ENCODE peak calls at places on chromosomes 13 and 19, in seven cellular contexts. C, X, Q, H, G, Y and S are unnamed samples.

GRCh38 chr19:5691205-5691929 is 1.3 kb downstream of the RPL36 start:
- DNase-seq in C (peak; percentile 33), X (peak; percentile 66), Q (peak; percentile 63), H (peak; percentile 66), G (peak; percentile 84), Y (peak; percentile 77), S (peak; percentile 63)

GRCh38 chr19:49136771-49137171 is 17.4 kb downstream of the PPFIA3 start:
- DNase-seq in C (no peak), X (peak; percentile 53), Q (no peak), H (no peak), G (no peak), Y (no peak), S (no peak)

GRCh38 chr13:27264181-27264580 is 6.4 kb upstream of the RASL11A start:
- DNase-seq in C (no peak), X (no peak), Q (no peak), H (no peak), G (peak; percentile 51), Y (no peak), S (no peak)

GRCh38 chr13:103671547-103671946 is 605.3 kb upstream of the SLC10A2 start:
- DNase-seq in C (no peak), X (no peak), Q (no peak), H (no peak), G (no peak), Y (no peak), S (no peak)

GRCh38 chr19:33291623-33292534 is 10.5 kb downstream of the CEBPA start:
- DNase-seq in C (no peak), X (no peak), Q (no peak), H (peak; percentile 36), G (no peak), Y (no peak), S (no peak)

GRCh38 chr13:83272076-83272475 is 610.2 kb downstream of the SLITRK1 start:
- DNase-seq in C (no peak), X (no peak), Q (no peak), H (no peak), G (no peak), Y (no peak), S (no peak)

GRCh38 chr19:14113762-14114414 is 3.7 kb downstream of the PRKACA start:
- DNase-seq in C (no peak), X (no peak), Q (peak; percentile 84), H (peak; percentile 81), G (peak; percentile 64), Y (no peak), S (peak; percentile 42)

GRCh38 chr13:26011996-26012688 is 39.7 kb downstream of the SHISA2 start:
- DNase-seq in C (no peak), X (no peak), Q (no peak), H (no peak), G (no peak), Y (no peak), S (no peak)

GRCh38 chr19:15292847-15293582 is 39.3 kb downstream of the BRD4 start:
- DNase-seq in C (no peak), X (no peak), Q (no peak), H (no peak), G (no peak), Y (no peak), S (peak; percentile 23)

GRCh38 chr13:48576448-48576993 is 43.6 kb upstream of the RCBTB2 start:
- DNase-seq in C (no peak), X (no peak), Q (no peak), H (no peak), G (no peak), Y (no peak), S (no peak)

GRCh38 chr13:101487046-101487830 is 34.8 kb downstream of the ITGBL1 start:
- DNase-seq in C (no peak), X (no peak), Q (no peak), H (no peak), G (no peak), Y (no peak), S (no peak)

GRCh38 chr13:23855360-23855759 is 33.8 kb downstream of the MIPEP start:
- DNase-seq in C (no peak), X (no peak), Q (no peak), H (no peak), G (no peak), Y (no peak), S (no peak)

GRCh38 chr13:48110132-48110868 is 15.4 kb upstream of the MED4 start:
- DNase-seq in C (no peak), X (no peak), Q (no peak), H (no peak), G (no peak), Y (no peak), S (no peak)

GRCh38 chr19:33302175-33302973 is at the start of gene CEBPA:
- DNase-seq in C (peak; percentile 46), X (peak; percentile 90), Q (peak; percentile 89), H (peak; percentile 89), G (peak; percentile 54), Y (peak; percentile 87), S (peak; percentile 83)

GRCh38 chr19:49315111-49315510 is 9.9 kb downstream of the SLC6A16 start:
- DNase-seq in C (no peak), X (no peak), Q (no peak), H (no peak), G (no peak), Y (no peak), S (no peak)

GRCh38 chr19:13260883-13261653 is 110.9 kb downstream of the IER2 start:
- DNase-seq in C (peak; percentile 8), X (peak; percentile 33), Q (peak; percentile 51), H (no peak), G (peak; percentile 33), Y (no peak), S (peak; percentile 36)

GRCh38 chr13:111360452-111360851 is 40.0 kb downstream of the TEX29 start:
- DNase-seq in C (no peak), X (peak; percentile 4), Q (no peak), H (no peak), G (no peak), Y (no peak), S (no peak)

GRCh38 chr19:29267701-29268100 is 54.8 kb upstream of the UQCRFS1 start:
- DNase-seq in C (no peak), X (no peak), Q (no peak), H (no peak), G (no peak), Y (no peak), S (no peak)

GRCh38 chr19:58170860-58171259 is 12.0 kb upstream of the ZNF274 start:
- DNase-seq in C (no peak), X (no peak), Q (no peak), H (no peak), G (no peak), Y (no peak), S (no peak)

GRCh38 chr19:1411255-1412191 is 4.1 kb downstream of the DAZAP1 start:
- DNase-seq in C (no peak), X (no peak), Q (no peak), H (no peak), G (peak; percentile 83), Y (no peak), S (peak; percentile 64)
- H3K4me1 ChIP-seq in C (peaks cover 56% of the 10 kb centered on the region), X (peaks cover 84% of the 10 kb centered on the region), Q (peaks cover 40% of the 10 kb centered on the region), H (peaks cover 64% of the 10 kb centered on the region), G (peaks cover 46% of the 10 kb centered on the region), Y (peaks cover 54% of the 10 kb centered on the region), S (peaks cover 84% of the 10 kb centered on the region)

DNA sequence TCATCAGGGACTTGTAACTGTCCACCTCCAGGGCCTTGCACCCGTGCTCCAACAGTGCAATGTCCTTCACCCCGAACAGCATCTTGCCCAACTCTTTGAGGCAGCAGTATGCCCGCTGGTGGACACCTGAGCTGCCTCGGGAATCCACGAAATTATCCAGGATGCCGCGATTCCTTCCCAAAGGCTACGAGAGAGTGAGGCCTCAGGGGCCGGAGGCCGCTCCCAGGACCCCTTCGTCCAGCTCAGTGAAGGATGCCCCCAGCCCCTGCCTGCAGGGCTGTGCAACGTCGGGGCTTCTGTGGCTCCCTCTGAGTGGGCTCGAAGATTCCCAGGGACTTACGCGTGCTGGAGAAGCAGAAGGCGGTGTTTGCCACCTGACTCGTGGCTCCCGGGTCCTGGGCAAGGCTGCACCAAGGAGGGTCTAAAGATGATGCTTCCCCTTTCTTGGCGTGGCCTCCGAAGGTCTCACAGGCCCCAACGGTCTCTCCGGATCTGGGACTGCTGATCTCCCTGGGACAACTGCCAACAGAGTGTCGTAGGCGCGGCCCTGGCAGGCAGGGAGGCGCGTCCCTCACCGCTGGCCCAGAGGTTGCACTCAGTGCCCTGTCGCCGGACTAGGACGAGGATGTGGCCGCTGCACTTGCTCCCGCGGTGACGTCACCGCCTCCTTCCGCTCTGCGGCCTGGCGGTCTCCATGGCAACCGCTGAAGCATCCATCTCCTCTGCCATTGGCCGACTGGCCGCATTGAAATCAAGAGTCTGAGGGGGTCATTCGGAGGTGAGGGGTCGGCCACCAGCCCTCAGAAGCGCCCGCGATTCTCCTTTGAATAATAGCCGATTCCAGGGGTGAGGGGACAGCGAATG is at the start of gene PNMA8C:
- DNase-seq in C (no peak), X (peak; percentile 50), Q (peak; percentile 56), H (peak; percentile 85), G (peak; percentile 96), Y (peak; percentile 66), S (peak; percentile 71)
- H3K4me3 ChIP-seq in C (peak within 1 kb of the TSS; percentile 12), X (peak within 1 kb of the TSS; percentile 26), Q (no peak within 1 kb of the TSS), H (no peak within 1 kb of the TSS), G (no peak within 1 kb of the TSS), Y (no peak within 1 kb of the TSS), S (no peak within 1 kb of the TSS)

GRCh38 chr13:98934243-98934642 is 43.6 kb downstream of the DOCK9 start:
- DNase-seq in C (no peak), X (no peak), Q (no peak), H (no peak), G (no peak), Y (no peak), S (no peak)
- TF ChIP-seq POLR2A in C (no peak), X (no peak), Q (no peak), H (no peak), G (no peak), Y (no peak), S (no peak)

GRCh38 chr19:18594824-18595373 is 6.3 kb downstream of the REX1BD start:
- DNase-seq in C (no peak), X (no peak), Q (no peak), H (no peak), G (no peak), Y (no peak), S (no peak)

GRCh38 chr19:18590273-18591272 is 2.0 kb downstream of the REX1BD start:
- DNase-seq in C (peak; percentile 51), X (no peak), Q (peak; percentile 81), H (no peak), G (no peak), Y (no peak), S (no peak)

GRCh38 chr19:18591735-18592385 is 3.3 kb downstream of the REX1BD start:
- DNase-seq in C (no peak), X (no peak), Q (no peak), H (no peak), G (no peak), Y (no peak), S (no peak)

GRCh38 chr19:18594096-18594823 is 5.7 kb downstream of the REX1BD start:
- DNase-seq in C (peak; percentile 63), X (peak; percentile 80), Q (peak; percentile 90), H (peak; percentile 69), G (peak; percentile 75), Y (peak; percentile 87), S (peak; percentile 79)

DNA sequence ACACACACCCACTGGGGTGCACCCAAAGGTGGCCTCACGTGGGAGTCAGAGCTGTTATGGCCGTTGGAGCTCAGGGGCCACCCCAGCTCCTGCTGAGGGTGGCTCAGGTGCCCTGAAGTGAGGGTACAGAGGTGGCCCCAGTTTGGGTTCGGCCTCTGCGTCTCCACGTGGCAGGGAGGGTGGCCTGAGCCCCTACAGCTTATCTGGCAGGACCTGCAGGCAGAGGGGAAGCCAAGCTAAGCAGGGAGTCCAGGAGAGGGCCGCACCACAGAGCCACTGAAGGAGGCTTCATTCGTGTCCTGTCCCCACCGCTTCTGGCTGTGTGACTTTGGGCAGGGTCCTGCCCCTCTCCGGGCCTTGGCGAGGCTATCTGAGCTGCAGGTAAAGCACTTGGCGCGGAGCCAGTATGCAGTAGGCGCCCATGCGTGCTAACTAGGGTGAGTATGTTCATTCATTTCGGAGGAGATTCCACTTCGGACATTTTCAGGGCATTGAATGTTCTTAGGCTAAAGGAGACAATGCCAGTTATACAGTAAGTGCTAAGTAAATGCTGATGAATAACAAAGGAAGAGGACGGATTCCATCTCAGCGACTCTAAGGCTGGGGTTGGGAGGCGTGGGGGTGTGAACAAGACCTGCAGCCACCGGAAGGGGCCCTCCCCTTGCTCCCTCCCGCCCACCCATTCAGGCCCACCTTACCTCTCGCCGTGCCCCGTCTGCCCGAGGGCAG is 4.9 kb downstream of the REX1BD start:
- DNase-seq in C (no peak), X (no peak), Q (no peak), H (no peak), G (no peak), Y (no peak), S (no peak)
- H3K4me1 ChIP-seq in C (peaks cover 22% of the 10 kb centered on the region), X (peaks cover 50% of the 10 kb centered on the region), Q (peaks cover 28% of the 10 kb centered on the region), H (peaks cover 22% of the 10 kb centered on the region), G (peaks cover 10% of the 10 kb centered on the region), Y (peaks cover 17% of the 10 kb centered on the region), S (peaks cover 30% of the 10 kb centered on the region)